ENCODE peak calls at places on chromosomes 13 and 19, in four cellular contexts. J is astrocyte of the cerebellum; C is stimulated activated CD4-positive, alpha-beta T cell treated with anti-CD3 and anti-CD28 coated beads, Interleukin-15, amount 100 ng/mL, for 1 hour; F is iris pigment epithelial cell. H is an unnamed sample.

GRCh38 chr13:107079423-107080099 is 511.6 kb upstream of the ARGLU1 start:
- DNase-seq in F (no peak), J (peak; percentile 32), C (no peak), H (no peak)

GRCh38 chr19:56079609-56080008 is 41.5 kb downstream of the ZNF787 start:
- DNase-seq in J (no peak), C (no peak), F (no peak), H (no peak)

GRCh38 chr13:108342369-108343289 is 73.1 kb downstream of the TNFSF13B start:
- DNase-seq in J (peak; percentile 45), C (no peak), F (peak; percentile 72), H (peak; percentile 20)

GRCh38 chr13:62483774-62484173 is 1068.1 kb upstream of the PCDH20 start:
- DNase-seq in F (peak; percentile 7), C (no peak), J (no peak), H (no peak)

GRCh38 chr13:98619556-98619955 is 42.6 kb upstream of the STK24 start:
- DNase-seq in J (no peak), C (no peak), F (no peak), H (no peak)

GRCh38 chr19:7505288-7505681 is 10.6 kb upstream of the ZNF358 start:
- DNase-seq in F (no peak), C (no peak), J (no peak), H (no peak)

GRCh38 chr13:97288486-97288900 is 66.4 kb downstream of the MBNL2 start:
- DNase-seq in F (no peak), J (no peak), C (no peak), H (no peak)

GRCh38 chr13:21913010-21913409 is 242.1 kb downstream of the FGF9 start:
- DNase-seq in J (no peak), F (no peak), C (no peak), H (no peak)

GRCh38 chr13:98274921-98275487 is 97.9 kb upstream of the RNF113B start:
- DNase-seq in F (peak; percentile 89), J (no peak), C (no peak), H (no peak)

GRCh38 chr19:32675720-32676185 is at the start of gene RGS9BP:
- DNase-seq in C (peak; percentile 33), J (no peak), F (peak; percentile 72), H (no peak)

GRCh38 chr19:13014921-13015280 is 19.6 kb downstream of the NFIX start:
- DNase-seq in F (no peak), J (no peak), C (no peak), H (no peak)

H was measured in NT2/D1.